ENCODE peak calls at places on chromosomes 7 and 10, in eight cellular contexts. One of them, this sample, is unnamed.

GRCh38 chr7:21461282-21461681 is 33.4 kb downstream of the SP4 start:
- DNase-seq in neural progenitor cell: no peak
- DNase-seq in stomach: no peak
- DNase-seq in A549: no peak
- DNase-seq in A673: no peak
- DNase-seq in Panc1: no peak
- DNase-seq in caudate nucleus: no peak
- DNase-seq in substantia nigra: no peak
- DNase-seq in this sample: no peak

GRCh38 chr10:17229016-17229716 is 1.1 kb downstream of the VIM start:
- DNase-seq in neural progenitor cell: peak
- DNase-seq in stomach: peak
- DNase-seq in A549: peak
- DNase-seq in A673: peak
- DNase-seq in Panc1: no peak
- DNase-seq in caudate nucleus: no peak
- DNase-seq in substantia nigra: peak
- DNase-seq in this sample: peak

GRCh38 chr10:14698487-14699170 is 76.1 kb downstream of the FAM107B start:
- DNase-seq in neural progenitor cell: no peak
- DNase-seq in stomach: no peak
- DNase-seq in A549: no peak
- DNase-seq in A673: no peak
- DNase-seq in Panc1: no peak
- DNase-seq in caudate nucleus: no peak
- DNase-seq in substantia nigra: no peak
- DNase-seq in this sample: no peak

GRCh38 chr10:124996854-124997215 is 54.9 kb downstream of the ZRANB1 start:
- DNase-seq in neural progenitor cell: no peak
- DNase-seq in stomach: no peak
- DNase-seq in A549: no peak
- DNase-seq in A673: no peak
- DNase-seq in Panc1: no peak
- DNase-seq in caudate nucleus: no peak
- DNase-seq in substantia nigra: no peak
- DNase-seq in this sample: no peak

GRCh38 chr7:35485436-35485835 is 209.5 kb downstream of the HERPUD2 start:
- DNase-seq in neural progenitor cell: peak
- DNase-seq in stomach: no peak
- DNase-seq in A549: no peak
- DNase-seq in A673: no peak
- DNase-seq in Panc1: no peak
- DNase-seq in caudate nucleus: no peak
- DNase-seq in substantia nigra: no peak
- DNase-seq in this sample: no peak

GRCh38 chr10:31623466-31623865 is 304.4 kb downstream of the ZEB1 start:
- DNase-seq in neural progenitor cell: no peak
- DNase-seq in stomach: no peak
- DNase-seq in A549: no peak
- DNase-seq in A673: no peak
- DNase-seq in Panc1: no peak
- DNase-seq in caudate nucleus: no peak
- DNase-seq in substantia nigra: no peak
- DNase-seq in this sample: no peak

GRCh38 chr10:1117651-1118050 is 61.5 kb downstream of the WDR37 start:
- DNase-seq in neural progenitor cell: no peak
- DNase-seq in stomach: no peak
- DNase-seq in A549: no peak
- DNase-seq in A673: no peak
- DNase-seq in Panc1: no peak
- DNase-seq in caudate nucleus: no peak
- DNase-seq in substantia nigra: no peak
- DNase-seq in this sample: no peak

GRCh38 chr7:156759143-156759542 is 118.6 kb downstream of the RNF32 start:
- DNase-seq in neural progenitor cell: no peak
- DNase-seq in stomach: no peak
- DNase-seq in A549: no peak
- DNase-seq in A673: no peak
- DNase-seq in Panc1: no peak
- DNase-seq in caudate nucleus: no peak
- DNase-seq in substantia nigra: no peak
- DNase-seq in this sample: no peak

GRCh38 chr10:52337225-52337624 is 23.1 kb downstream of the DKK1 start:
- DNase-seq in neural progenitor cell: no peak
- DNase-seq in stomach: no peak
- DNase-seq in A549: no peak
- DNase-seq in A673: no peak
- DNase-seq in Panc1: no peak
- DNase-seq in caudate nucleus: no peak
- DNase-seq in substantia nigra: no peak
- DNase-seq in this sample: no peak

GRCh38 chr7:1889556-1890181 is 219.6 kb downstream of the ELFN1 start:
- DNase-seq in neural progenitor cell: no peak
- DNase-seq in stomach: no peak
- DNase-seq in A549: no peak
- DNase-seq in A673: no peak
- DNase-seq in Panc1: no peak
- DNase-seq in caudate nucleus: no peak
- DNase-seq in substantia nigra: no peak
- DNase-seq in this sample: no peak

GRCh38 chr7:151552352-151553028 is 32.8 kb upstream of the RHEB start:
- DNase-seq in neural progenitor cell: no peak
- DNase-seq in stomach: peak
- DNase-seq in A549: no peak
- DNase-seq in A673: no peak
- DNase-seq in Panc1: no peak
- DNase-seq in caudate nucleus: no peak
- DNase-seq in substantia nigra: no peak
- DNase-seq in this sample: peak

GRCh38 chr10:122504551-122504950 is 43.2 kb downstream of the HTRA1 start:
- DNase-seq in neural progenitor cell: no peak
- DNase-seq in stomach: peak
- DNase-seq in A549: peak
- DNase-seq in A673: peak
- DNase-seq in Panc1: no peak
- DNase-seq in caudate nucleus: peak
- DNase-seq in substantia nigra: peak
- DNase-seq in this sample: peak

GRCh38 chr10:71423268-71423667 is 26.5 kb downstream of the CDH23 start:
- DNase-seq in neural progenitor cell: no peak
- DNase-seq in stomach: no peak
- DNase-seq in A549: no peak
- DNase-seq in A673: no peak
- DNase-seq in Panc1: no peak
- DNase-seq in caudate nucleus: no peak
- DNase-seq in substantia nigra: no peak
- DNase-seq in this sample: no peak

GRCh38 chr10:78765726-78766335 is 302.9 kb upstream of the ZMIZ1 start:
- DNase-seq in neural progenitor cell: no peak
- DNase-seq in stomach: no peak
- DNase-seq in A549: no peak
- DNase-seq in A673: no peak
- DNase-seq in Panc1: no peak
- DNase-seq in caudate nucleus: no peak
- DNase-seq in substantia nigra: no peak
- DNase-seq in this sample: no peak

GRCh38 chr10:118394557-118395194 is 52.6 kb upstream of the FAM204A start:
- DNase-seq in neural progenitor cell: no peak
- DNase-seq in stomach: no peak
- DNase-seq in A549: no peak
- DNase-seq in A673: no peak
- DNase-seq in Panc1: no peak
- DNase-seq in caudate nucleus: no peak
- DNase-seq in substantia nigra: no peak
- DNase-seq in this sample: no peak

GRCh38 chr7:133535308-133535707 is 282.4 kb downstream of the EXOC4 start:
- DNase-seq in neural progenitor cell: peak
- DNase-seq in stomach: no peak
- DNase-seq in A549: no peak
- DNase-seq in A673: no peak
- DNase-seq in Panc1: no peak
- DNase-seq in caudate nucleus: no peak
- DNase-seq in substantia nigra: no peak
- DNase-seq in this sample: no peak
- H3K27ac ChIP-seq in neural progenitor cell: no peak
- H3K27ac ChIP-seq in stomach: no peak
- H3K27ac ChIP-seq in A549: no peak
- H3K27ac ChIP-seq in A673: no peak
- H3K27ac ChIP-seq in Panc1: no peak
- H3K27ac ChIP-seq in caudate nucleus: no peak
- H3K27ac ChIP-seq in substantia nigra: no peak
- H3K27ac ChIP-seq in this sample: no peak

DNA sequence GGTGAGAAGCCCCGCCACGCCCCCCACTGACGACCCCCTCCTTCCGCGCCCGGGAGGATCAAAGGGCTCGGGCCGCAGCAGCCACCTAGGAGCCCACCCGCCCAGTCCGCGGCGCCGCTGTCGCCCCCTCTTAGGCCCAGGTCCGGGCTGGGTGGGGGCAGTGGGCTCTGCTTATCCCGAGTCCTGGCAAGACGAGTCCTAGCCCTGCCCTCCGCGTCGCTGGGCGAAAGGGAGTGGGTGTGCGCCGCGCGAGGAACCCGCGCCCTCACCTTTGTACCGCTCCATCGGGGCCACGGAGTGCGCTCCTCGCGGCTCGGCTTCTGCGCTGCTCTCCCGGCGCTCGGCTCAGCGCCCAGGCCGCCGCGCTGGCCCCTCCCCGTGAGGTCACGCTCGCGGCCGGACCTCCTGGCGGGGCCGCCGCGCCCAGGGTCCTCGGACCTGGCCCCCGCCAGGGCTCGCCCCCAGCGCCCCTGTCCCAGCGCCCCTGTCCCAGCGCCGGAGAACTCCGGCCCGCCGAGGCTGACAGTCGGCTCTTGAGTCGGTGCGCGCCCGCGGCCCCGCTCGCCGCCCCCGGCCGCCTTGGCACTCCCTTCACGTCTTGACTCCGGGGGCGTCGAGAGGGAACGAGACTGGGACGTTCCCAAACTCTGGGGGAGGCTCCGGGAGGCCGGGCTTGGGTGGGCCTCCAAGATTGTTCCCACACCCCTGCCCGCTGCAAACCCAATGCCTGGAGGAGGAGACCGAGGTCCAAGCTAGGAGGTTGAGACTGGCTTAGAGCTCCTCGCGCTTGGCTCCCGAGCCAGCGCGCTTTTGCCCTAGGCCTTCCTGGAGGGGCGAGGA is at the start of gene AFAP1L2:
- DNase-seq in neural progenitor cell: peak
- DNase-seq in stomach: peak
- DNase-seq in A549: peak
- DNase-seq in A673: no peak
- DNase-seq in Panc1: no peak
- DNase-seq in caudate nucleus: no peak
- DNase-seq in substantia nigra: peak
- DNase-seq in this sample: no peak
- H3K27ac ChIP-seq in neural progenitor cell: no peak
- H3K27ac ChIP-seq in stomach: peak
- H3K27ac ChIP-seq in A549: peak
- H3K27ac ChIP-seq in A673: no peak
- H3K27ac ChIP-seq in Panc1: peak
- H3K27ac ChIP-seq in caudate nucleus: peak
- H3K27ac ChIP-seq in substantia nigra: peak
- H3K27ac ChIP-seq in this sample: peak

DNA sequence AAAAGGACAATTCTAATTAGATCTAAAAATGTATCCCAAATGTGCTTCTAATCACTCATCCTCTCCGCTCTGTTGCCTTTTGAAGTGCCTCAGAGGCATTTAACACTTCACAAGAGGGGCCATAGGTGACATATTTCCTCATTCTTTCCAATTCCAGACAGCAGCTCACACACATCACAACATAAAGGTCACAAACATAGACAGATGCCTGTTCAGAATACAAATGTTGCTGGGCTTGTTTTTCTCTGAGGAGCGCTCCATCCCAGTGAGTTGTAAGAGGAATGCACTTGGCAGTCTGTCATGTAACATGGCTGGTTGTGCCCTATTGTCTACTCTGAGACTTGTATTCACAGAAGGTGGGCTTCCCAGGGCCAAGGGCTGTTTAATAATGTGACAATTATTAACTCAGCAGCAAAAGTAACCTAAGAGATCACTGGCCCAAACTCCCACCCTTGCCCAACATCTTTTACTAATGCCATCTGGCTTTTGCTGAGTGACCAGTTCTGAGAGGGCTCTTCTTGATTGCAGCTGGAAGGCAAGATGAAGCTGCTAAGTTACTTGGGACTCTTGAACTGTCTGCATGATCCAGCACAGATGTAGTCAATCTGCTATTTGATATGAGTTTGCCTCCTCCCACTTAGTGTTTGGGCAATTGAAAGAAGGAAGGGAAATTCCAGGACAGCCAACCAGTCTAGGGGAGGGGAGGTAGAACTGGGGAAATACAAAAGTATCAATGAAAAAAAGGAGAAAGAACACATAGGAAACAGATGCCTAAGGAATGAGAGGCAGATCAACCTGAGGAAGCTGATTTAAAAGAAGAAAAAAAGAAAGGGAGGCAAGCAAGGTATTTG is 13.6 kb downstream of the PON2 start:
- DNase-seq in neural progenitor cell: no peak
- DNase-seq in stomach: no peak
- DNase-seq in A549: peak
- DNase-seq in A673: no peak
- DNase-seq in Panc1: no peak
- DNase-seq in caudate nucleus: no peak
- DNase-seq in substantia nigra: peak
- DNase-seq in this sample: no peak
- H3K27ac ChIP-seq in neural progenitor cell: no peak
- H3K27ac ChIP-seq in stomach: no peak
- H3K27ac ChIP-seq in A549: peak
- H3K27ac ChIP-seq in A673: no peak
- H3K27ac ChIP-seq in Panc1: no peak
- H3K27ac ChIP-seq in caudate nucleus: peak
- H3K27ac ChIP-seq in substantia nigra: peak
- H3K27ac ChIP-seq in this sample: no peak

DNA sequence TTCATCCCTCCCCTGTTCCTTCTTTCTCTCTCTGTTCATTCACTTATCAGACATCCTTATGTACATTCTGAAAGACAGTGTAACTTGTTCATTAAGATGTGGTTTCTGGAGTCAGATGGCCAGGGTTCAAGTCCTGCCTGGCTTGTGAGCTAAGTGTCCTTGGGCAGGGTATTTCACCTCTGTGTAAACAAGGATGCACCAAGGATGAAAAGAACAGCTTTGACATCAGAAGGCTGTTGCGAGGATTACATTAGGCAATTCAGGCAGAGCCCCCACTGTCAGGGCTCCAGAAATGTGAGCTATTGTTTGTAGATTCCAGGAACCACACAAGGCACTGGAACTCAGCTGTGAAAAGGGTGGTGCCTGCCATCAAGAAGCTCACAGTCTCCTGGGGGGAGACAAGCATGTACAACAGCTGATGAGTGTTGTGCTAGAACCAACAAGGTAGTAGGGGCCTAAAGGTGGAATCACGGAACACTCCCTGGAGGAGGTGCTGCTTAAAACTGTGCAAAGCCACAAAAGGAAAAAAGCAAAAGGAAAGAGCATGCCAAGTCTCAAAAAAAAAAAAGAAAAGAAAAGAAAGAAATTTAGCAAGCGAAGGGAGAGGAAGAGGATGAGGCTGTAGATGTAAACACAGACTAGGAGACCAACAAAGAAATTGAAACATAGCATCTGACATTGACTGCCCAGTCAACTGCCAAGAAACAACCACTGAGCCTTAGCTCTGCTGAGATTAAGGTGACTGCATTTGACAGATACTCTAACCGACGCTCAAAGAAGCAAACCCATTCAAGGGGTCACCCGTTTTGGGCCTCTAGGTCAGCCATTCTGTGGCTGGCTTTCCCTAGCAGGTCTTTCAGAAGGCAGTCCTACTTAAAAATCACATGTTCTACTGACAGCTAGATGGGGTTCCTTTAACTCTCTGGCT is 12.5 kb downstream of the PDLIM1 start:
- DNase-seq in neural progenitor cell: peak
- DNase-seq in stomach: no peak
- DNase-seq in A549: peak
- DNase-seq in A673: no peak
- DNase-seq in Panc1: no peak
- DNase-seq in caudate nucleus: no peak
- DNase-seq in substantia nigra: no peak
- DNase-seq in this sample: peak
- H3K27ac ChIP-seq in neural progenitor cell: no peak
- H3K27ac ChIP-seq in stomach: peak
- H3K27ac ChIP-seq in A549: peak
- H3K27ac ChIP-seq in A673: no peak
- H3K27ac ChIP-seq in Panc1: peak
- H3K27ac ChIP-seq in caudate nucleus: no peak
- H3K27ac ChIP-seq in substantia nigra: no peak
- H3K27ac ChIP-seq in this sample: peak